ENCODE peak calls at places on chromosomes 2 and 18, in seven cellular contexts. L, C, Y, R, S, V and M are unnamed samples.

GRCh38 chr18:76686737-76687231 is 135.6 kb upstream of the ZNF236 start:
- DNase-seq in L (peak), V (peak), S (peak), Y (peak), C (peak), R (no peak), M (no peak)

GRCh38 chr2:136238552-136239346 is 120.8 kb upstream of the CXCR4 start:
- DNase-seq in V (peak), C (peak), R (peak), Y (peak), S (no peak), L (peak), M (no peak)

GRCh38 chr2:40127890-40128548 is 323.9 kb downstream of the SLC8A1 start:
- DNase-seq in V (no peak), L (peak), S (no peak), Y (no peak), R (no peak), C (no peak), M (no peak)

GRCh38 chr2:236622660-236623059 is 53.0 kb downstream of the ACKR3 start:
- DNase-seq in S (no peak), C (no peak), Y (no peak), L (no peak), V (no peak), R (no peak), M (no peak)

GRCh38 chr18:11808001-11808855 is 43.0 kb upstream of the CHMP1B start:
- DNase-seq in R (no peak), S (no peak), Y (no peak), C (no peak), L (peak), V (peak), M (peak)

GRCh38 chr2:226187126-226187525 is 612.5 kb downstream of the IRS1 start:
- DNase-seq in R (no peak), Y (no peak), V (no peak), C (no peak), L (no peak), S (no peak), M (no peak)

GRCh38 chr18:79982736-79983135 is 5.6 kb downstream of the TXNL4A start:
- DNase-seq in V (no peak), L (no peak), C (peak), R (no peak), S (no peak), Y (no peak), M (no peak)

GRCh38 chr2:156505696-156506095 is 69.5 kb downstream of the GPD2 start:
- DNase-seq in Y (no peak), V (no peak), L (no peak), R (no peak), C (no peak), S (no peak), M (no peak)

GRCh38 chr2:234977228-234977679 is 25.4 kb downstream of the SH3BP4 start:
- DNase-seq in Y (no peak), V (no peak), R (no peak), C (no peak), S (no peak), L (no peak), M (no peak)

GRCh38 chr2:85999131-85999831 is 106.4 kb downstream of the POLR1A start:
- DNase-seq in Y (peak), V (peak), L (no peak), S (no peak), R (peak), C (peak), M (no peak)

GRCh38 chr2:37829202-37829601 is 95.9 kb upstream of the RMDN2 start:
- DNase-seq in L (peak), R (no peak), S (no peak), Y (no peak), V (peak), C (no peak), M (no peak)

GRCh38 chr2:629961-630360 is 47.2 kb downstream of the TMEM18 start:
- DNase-seq in L (no peak), V (no peak), R (no peak), C (no peak), Y (no peak), S (no peak), M (no peak)

GRCh38 chr2:206011018-206011614 is 74.9 kb downstream of the INO80D start:
- DNase-seq in V (no peak), S (no peak), R (no peak), L (no peak), C (no peak), Y (no peak), M (no peak)

GRCh38 chr18:56433919-56434318 is 204.5 kb downstream of the TXNL1 start:
- DNase-seq in V (no peak), R (no peak), Y (no peak), S (no peak), L (no peak), C (no peak), M (peak)

GRCh38 chr2:30267161-30267568 is 35.8 kb downstream of the LBH start:
- DNase-seq in R (no peak), C (peak), V (no peak), S (no peak), Y (peak), L (no peak), M (no peak)

GRCh38 chr2:180722551-180723239 is 257.7 kb upstream of the UBE2E3 start:
- DNase-seq in S (no peak), Y (no peak), V (peak), L (no peak), R (no peak), C (no peak), M (no peak)

GRCh38 chr18:57353940-57354461 is 1.6 kb downstream of the ST8SIA3 start:
- DNase-seq in L (peak), S (peak), R (peak), Y (peak), V (peak), C (peak), M (peak)

GRCh38 chr2:121194626-121195025 is 90.4 kb downstream of the TFCP2L1 start:
- DNase-seq in C (no peak), Y (no peak), R (no peak), L (no peak), S (no peak), V (no peak), M (no peak)

GRCh38 chr2:229344151-229344551 is 73.1 kb upstream of the PID1 start:
- DNase-seq in V (peak), S (no peak), C (no peak), Y (no peak), R (no peak), L (no peak), M (no peak)

GRCh38 chr18:3794537-3795348 is 344.8 kb downstream of the TGIF1 start:
- DNase-seq in S (no peak), R (no peak), V (peak), L (peak), C (peak), Y (no peak), M (no peak)

GRCh38 chr2:44753552-44754285 is 187.8 kb upstream of the SIX3 start:
- DNase-seq in R (peak), Y (no peak), C (peak), V (no peak), S (no peak), L (no peak), M (no peak)

GRCh38 chr2:202604699-202605098 is 30.1 kb upstream of the FAM117B start:
- DNase-seq in C (no peak), V (no peak), L (no peak), S (no peak), Y (no peak), R (no peak), M (no peak)

GRCh38 chr2:237227190-237227988 is 141.7 kb downstream of the COPS8 start:
- DNase-seq in R (no peak), L (peak), Y (no peak), S (no peak), V (peak), C (peak), M (no peak)

GRCh38 chr2:218230882-218231281 is 13.9 kb downstream of the ARPC2 start:
- DNase-seq in Y (no peak), S (peak), V (no peak), L (no peak), R (no peak), C (peak), M (no peak)

GRCh38 chr18:4125939-4126250 is 329.2 kb downstream of the DLGAP1 start:
- DNase-seq in L (no peak), V (no peak), S (no peak), Y (no peak), C (no peak), R (no peak), M (no peak)

GRCh38 chr2:188734688-188735087 is 239.5 kb upstream of the COL3A1 start:
- DNase-seq in L (no peak), Y (no peak), C (no peak), V (no peak), R (no peak), S (no peak), M (no peak)

GRCh38 chr2:38407111-38407682 is 30.1 kb upstream of the ATL2 start:
- DNase-seq in R (no peak), C (no peak), L (no peak), Y (no peak), V (no peak), S (no peak), M (no peak)

GRCh38 chr2:240640939-240641338 is 15.7 kb downstream of the GPR35 start:
- DNase-seq in R (no peak), V (no peak), S (peak), L (peak), C (peak), Y (peak), M (peak)

GRCh38 chr2:163182764-163183354 is 344.3 kb upstream of the KCNH7 start:
- DNase-seq in S (peak), R (no peak), Y (no peak), L (peak), C (no peak), V (peak), M (no peak)

GRCh38 chr2:164920430-164920829 is 34.9 kb downstream of the SLC38A11 start:
- DNase-seq in S (no peak), L (peak), Y (no peak), C (no peak), R (no peak), V (peak), M (no peak)

GRCh38 chr2:60852282-60852860 is 29.0 kb upstream of the REL start:
- DNase-seq in C (no peak), R (no peak), S (no peak), L (no peak), Y (no peak), V (no peak), M (no peak)

GRCh38 chr2:176085861-176086771 is 2.4 kb upstream of the EVX2 start:
- DNase-seq in S (no peak), R (no peak), C (no peak), Y (peak), V (no peak), L (peak), M (no peak)